ENCODE peak calls at places on chromosomes 4 and X, in eight cellular contexts. D is activated CD8-positive, alpha-beta memory T cell treated with anti-CD3 and anti-CD28 coated beads, Interleukin-2, amount 50 U/mL, for 48 hours; K is GM18507; Y is A172; Z is NCI-H1436; W is germinal center; R is naive thymus-derived CD8-positive, alpha-beta T cell; L is NCI-H460. B is an unnamed sample.

GRCh38 chr4:114384629-114385028 is 214.0 kb upstream of the UGT8 start:
- DNase-seq in Z (peak), D (no peak), K (no peak), W (peak), L (peak), Y (peak), R (no peak), B (no peak)

GRCh38 chr4:3204021-3204431 is 44.9 kb upstream of the MSANTD1 start:
- DNase-seq in Y (peak), Z (no peak), K (no peak), W (no peak), R (no peak), L (no peak), D (no peak), B (no peak)

GRCh38 chr4:145734051-145734450 is 54.1 kb downstream of the C4orf51 start:
- DNase-seq in W (no peak), Z (no peak), R (no peak), Y (no peak), L (no peak), K (no peak), D (no peak), B (no peak)

GRCh38 chr4:141849778-141850177 is 213.4 kb downstream of the IL15 start:
- DNase-seq in Y (no peak), L (no peak), K (no peak), W (no peak), D (no peak), Z (no peak), R (no peak), B (no peak)

GRCh38 chrX:10649286-10649685 is 28.9 kb upstream of the MID1 start:
- DNase-seq in R (no peak), L (no peak), Y (no peak), Z (no peak), D (no peak), K (no peak), W (no peak), B (no peak)

GRCh38 chrX:18877472-18877871 is 106.4 kb downstream of the PHKA2 start:
- DNase-seq in W (no peak), Y (no peak), D (no peak), Z (no peak), K (no peak), L (no peak), R (no peak), B (no peak)

GRCh38 chr4:134777626-134778025 is 576.0 kb upstream of the PABPC4L start:
- DNase-seq in Y (peak), Z (no peak), W (no peak), K (no peak), L (no peak), D (no peak), R (no peak), B (no peak)

GRCh38 chrX:51894697-51895336 is 1.4 kb downstream of the MAGED1 start:
- DNase-seq in D (no peak), R (peak), Z (peak), K (no peak), Y (no peak), L (no peak), W (no peak), B (no peak)

GRCh38 chrX:43655151-43655676 is 885 bp upstream of the MAOA start:
- DNase-seq in D (peak), R (peak), Y (peak), W (peak), L (peak), Z (no peak), K (no peak), B (peak)

B was measured in Caco-2.